ENCODE peak calls at places on chromosomes 11 and 22, in seven cellular contexts. S is T follicular helper cell, P is lung, D is nephron progenitor cell, R is NCI-H748 treated with DMSO at 0.1 percent for 48 hours, H is COR-L47, F is mammary epithelial cell. N is an unnamed sample.

GRCh38 chr11:29093416-29093815 is 923.4 kb downstream of the KCNA4 start:
- DNase-seq in S (no peak), P (no peak), D (no peak), R (no peak), H (no peak), F (no peak), N (no peak)

GRCh38 chr22:49235463-49236300 is 592.0 kb downstream of the BRD1 start:
- DNase-seq in S (no peak), P (peak), D (no peak), R (peak), H (peak), F (no peak), N (no peak)

GRCh38 chr22:38513063-38513462 is 7.0 kb upstream of the DDX17 start:
- DNase-seq in S (no peak), P (no peak), D (peak), R (no peak), H (peak), F (no peak), N (no peak)

GRCh38 chr22:19304547-19304946 is 13.0 kb upstream of the CLTCL1 start:
- DNase-seq in S (no peak), P (no peak), D (no peak), R (no peak), H (no peak), F (no peak), N (no peak)

GRCh38 chr11:72333657-72334056 is 89.7 kb upstream of the PHOX2A start:
- DNase-seq in S (no peak), P (no peak), D (peak), R (no peak), H (no peak), F (no peak), N (no peak)

GRCh38 chr11:115290479-115291390 is 213.5 kb downstream of the CADM1 start:
- DNase-seq in S (no peak), P (no peak), D (no peak), R (no peak), H (no peak), F (no peak), N (no peak)

GRCh38 chr22:30422481-30423295 is 2.9 kb upstream of the MTFP1 start:
- DNase-seq in S (no peak), P (peak), D (no peak), R (peak), H (peak), F (peak), N (peak)

GRCh38 chr22:20111045-20111688 is 4.7 kb upstream of the RANBP1 start:
- DNase-seq in S (no peak), P (no peak), D (no peak), R (no peak), H (peak), F (no peak), N (no peak)

GRCh38 chr22:16956290-16956689 is 51.7 kb downstream of the GAB4 start:
- DNase-seq in S (no peak), P (no peak), D (no peak), R (no peak), H (no peak), F (no peak), N (no peak)

GRCh38 chr11:72422414-72422813 is 11.9 kb downstream of the CLPB start:
- DNase-seq in S (no peak), P (no peak), D (no peak), R (no peak), H (no peak), F (no peak), N (no peak)

GRCh38 chr11:75333807-75334140 is 17.7 kb downstream of the ARRB1 start:
- DNase-seq in S (no peak), P (no peak), D (no peak), R (no peak), H (no peak), F (no peak), N (no peak)

GRCh38 chr11:4095509-4096230 is 1.1 kb downstream of the RRM1 start:
- DNase-seq in S (no peak), P (no peak), D (no peak), R (no peak), H (peak), F (peak), N (peak)

GRCh38 chr11:68388595-68389198 is 71.9 kb upstream of the PPP6R3 start:
- DNase-seq in S (no peak), P (no peak), D (no peak), R (no peak), H (no peak), F (no peak), N (no peak)

GRCh38 chr22:36395922-36396321 is 8.2 kb upstream of the MYH9 start:
- DNase-seq in S (no peak), P (no peak), D (no peak), R (no peak), H (no peak), F (peak), N (peak)

GRCh38 chr11:106552694-106553203 is 465.5 kb downstream of the GUCY1A2 start:
- DNase-seq in S (no peak), P (no peak), D (no peak), R (no peak), H (no peak), F (no peak), N (no peak)

GRCh38 chr22:22384267-22384666 is 124.3 kb downstream of the ZNF280B start:
- DNase-seq in S (no peak), P (no peak), D (no peak), R (no peak), H (no peak), F (no peak), N (no peak)

GRCh38 chr22:39739338-39740027 is 154.1 kb downstream of the ENTHD1 start:
- DNase-seq in S (no peak), P (no peak), D (no peak), R (no peak), H (no peak), F (no peak), N (peak)

GRCh38 chr11:73124796-73125195 is 17.3 kb downstream of the FCHSD2 start:
- DNase-seq in S (no peak), P (no peak), D (no peak), R (no peak), H (no peak), F (no peak), N (no peak)

GRCh38 chr11:68525930-68526329 is 65.4 kb downstream of the PPP6R3 start:
- DNase-seq in S (no peak), P (no peak), D (no peak), R (no peak), H (no peak), F (peak), N (peak)

GRCh38 chr22:50620861-50621490 is 7.0 kb downstream of the ARSA start:
- DNase-seq in S (peak), P (no peak), D (no peak), R (peak), H (no peak), F (peak), N (no peak)

GRCh38 chr11:84890706-84891105 is 736.4 kb downstream of the DLG2 start:
- DNase-seq in S (no peak), P (no peak), D (peak), R (no peak), H (no peak), F (no peak), N (no peak)

N was measured in foreskin keratinocyte.